ENCODE peak calls at places on chromosomes 16 and 17, in four cellular contexts. Q, X, U and Z are unnamed samples.

GRCh38 chr16:28537076-28537475 is 1.7 kb downstream of the NUPR1 start:
- DNase-seq in Q (no peak), X (no peak), U (no peak), Z (no peak)

GRCh38 chr17:71339219-71339618 is 781.6 kb upstream of the SOX9 start:
- DNase-seq in Q (no peak), X (no peak), U (no peak), Z (no peak)

GRCh38 chr17:38572665-38573365 is 32.9 kb downstream of the SRCIN1 start:
- DNase-seq in Q (no peak), X (no peak), U (no peak), Z (no peak)

GRCh38 chr17:59848778-59849177 is 44.0 kb downstream of the TUBD1 start:
- DNase-seq in Q (no peak), X (no peak), U (peak; percentile 43), Z (no peak)

GRCh38 chr17:29593546-29594440 is 861 bp downstream of the ANKRD13B start:
- DNase-seq in Q (no peak), X (no peak), U (peak; percentile 18), Z (no peak)

GRCh38 chr17:7782237-7782636 is 51.8 kb upstream of the KDM6B start:
- DNase-seq in Q (no peak), X (peak; percentile 49), U (peak; percentile 37), Z (no peak)

GRCh38 chr17:61400058-61400785 is 579 bp downstream of the TBX2 start:
- DNase-seq in Q (no peak), X (no peak), U (peak; percentile 54), Z (no peak)

GRCh38 chr16:66899310-66899944 is 19.1 kb downstream of the PDP2 start:
- DNase-seq in Q (no peak), X (peak; percentile 53), U (peak; percentile 57), Z (no peak)

GRCh38 chr17:82589851-82590180 is 58.4 kb downstream of the WDR45B start:
- DNase-seq in Q (no peak), X (no peak), U (no peak), Z (no peak)

GRCh38 chr16:27369806-27370205 is 32.2 kb upstream of the IL21R start:
- DNase-seq in Q (no peak), X (peak; percentile 54), U (peak; percentile 86), Z (no peak)

GRCh38 chr17:78324391-78325075 is 35.3 kb downstream of the SOCS3 start:
- DNase-seq in Q (no peak), X (peak; percentile 84), U (peak; percentile 94), Z (no peak)

GRCh38 chr17:53571342-53571741 is 251.4 kb upstream of the KIF2B start:
- DNase-seq in Q (no peak), X (no peak), U (peak; percentile 36), Z (no peak)

GRCh38 chr16:67345401-67345800 is 18.8 kb downstream of the LRRC36 start:
- DNase-seq in Q (no peak), X (no peak), U (no peak), Z (no peak)

GRCh38 chr16:56193951-56194726 is 2.9 kb downstream of the GNAO1 start:
- DNase-seq in Q (peak; percentile 20), X (peak; percentile 18), U (no peak), Z (peak; percentile 74)

GRCh38 chr17:78532922-78533640 is 44.1 kb downstream of the DNAH17 start:
- DNase-seq in Q (no peak), X (no peak), U (peak; percentile 52), Z (no peak)

GRCh38 chr16:47561286-47561685 is 100.2 kb downstream of the PHKB start:
- DNase-seq in Q (no peak), X (no peak), U (no peak), Z (no peak)

GRCh38 chr16:16014329-16015224 is 65.2 kb downstream of the ABCC1 start:
- DNase-seq in Q (no peak), X (no peak), U (peak; percentile 49), Z (no peak)

GRCh38 chr17:81210868-81211267 is 11.9 kb downstream of the CEP131 start:
- DNase-seq in Q (no peak), X (no peak), U (no peak), Z (no peak)

GRCh38 chr16:67430504-67431076 is 331 bp upstream of the HSD11B2 start:
- DNase-seq in Q (no peak), X (no peak), U (no peak), Z (no peak)

GRCh38 chr17:29378495-29378894 is 11.7 kb upstream of the TAOK1 start:
- DNase-seq in Q (no peak), X (no peak), U (no peak), Z (no peak)

GRCh38 chr17:43308999-43309398 is 75.2 kb upstream of the RNU2-1 start:
- DNase-seq in Q (no peak), X (no peak), U (no peak), Z (no peak)

GRCh38 chr17:57295526-57296023 is 39.3 kb downstream of the MSI2 start:
- DNase-seq in Q (no peak), X (peak; percentile 39), U (peak; percentile 87), Z (no peak)